ENCODE peak calls at places on chromosome 12, in eight cellular contexts. T, V, W, P, Y, E, K and I are unnamed samples. For H3K9me3, the result is how much of the 10 kb centered on the place peaks cover.

GRCh38 chr12:57175428-57176138 is 28.2 kb upstream of the LRP1-AS start:
- DNase-seq in E (peak), W (peak), V (peak), K (peak), P (peak), Y (no peak), T (peak), I (peak)

GRCh38 chr12:49893753-49894752 is 9.6 kb downstream of the FAIM2 start:
- DNase-seq in P (peak), K (peak), Y (no peak), E (peak), V (no peak), T (no peak), W (no peak), I (peak)

GRCh38 chr12:56358836-56359532 is 923 bp downstream of the STAT2 start:
- DNase-seq in E (peak), T (no peak), P (no peak), V (no peak), Y (no peak), K (no peak), W (no peak), I (no peak)

GRCh38 chr12:50302686-50303085 is 19.4 kb upstream of the LIMA1 start:
- DNase-seq in Y (no peak), E (no peak), V (no peak), T (no peak), K (no peak), P (no peak), W (no peak), I (no peak)

GRCh38 chr12:3726455-3726854 is 26.5 kb downstream of the CRACR2A start:
- DNase-seq in P (no peak), E (peak), W (no peak), V (no peak), T (no peak), K (no peak), Y (no peak), I (peak)

GRCh38 chr12:31896514-31897039 is 62.6 kb upstream of the RESF1 start:
- DNase-seq in K (no peak), E (peak), P (no peak), T (no peak), Y (peak), V (no peak), W (no peak), I (peak)

GRCh38 chr12:104707179-104707578 is 250.4 kb downstream of the CHST11 start:
- DNase-seq in K (no peak), Y (no peak), T (no peak), V (no peak), W (no peak), E (no peak), P (no peak), I (no peak)

GRCh38 chr12:119642986-119643385 is 24.9 kb upstream of the PRKAB1 start:
- DNase-seq in W (peak), P (no peak), E (peak), Y (no peak), K (no peak), V (no peak), T (no peak), I (no peak)

GRCh38 chr12:28882444-28882843 is 266.6 kb upstream of the FAR2 start:
- DNase-seq in E (peak), K (no peak), P (no peak), Y (no peak), W (no peak), T (no peak), V (no peak), I (no peak)

GRCh38 chr12:31518680-31519227 is 72.2 kb downstream of the DENND5B start:
- DNase-seq in Y (no peak), P (peak), K (peak), E (no peak), T (peak), V (peak), W (no peak), I (peak)

GRCh38 chr12:57237952-57238853 is 8.7 kb downstream of the SHMT2 start:
- DNase-seq in K (no peak), Y (no peak), W (peak), E (peak), V (no peak), P (no peak), T (peak), I (no peak)

GRCh38 chr12:91109148-91109564 is 2.1 kb downstream of the LUM start:
- DNase-seq in W (peak), T (no peak), K (no peak), Y (peak), E (peak), P (peak), V (peak), I (peak)

GRCh38 chr12:105227879-105228278 is 8.1 kb downstream of the APPL2 start:
- DNase-seq in W (no peak), Y (no peak), P (no peak), E (no peak), T (no peak), K (no peak), V (no peak), I (no peak)

GRCh38 chr12:108907861-108908302 is 28.0 kb downstream of the DAO start:
- DNase-seq in P (no peak), E (no peak), K (peak), Y (no peak), W (no peak), T (no peak), V (peak), I (no peak)

GRCh38 chr12:62191747-62192485 is 68.3 kb upstream of the USP15 start:
- DNase-seq in P (no peak), Y (no peak), W (peak), T (peak), K (no peak), V (no peak), E (no peak), I (peak)

GRCh38 chr12:22684526-22685118 is 59.7 kb downstream of the ETNK1 start:
- DNase-seq in V (peak), K (no peak), T (peak), Y (peak), P (peak), W (no peak), E (peak), I (peak)

GRCh38 chr12:27344246-27344645 is 11.6 kb downstream of the BMAL2 start:
- DNase-seq in E (no peak), P (no peak), T (no peak), Y (no peak), W (no peak), V (no peak), K (no peak), I (no peak)

GRCh38 chr12:111904438-111904837 is 62.4 kb downstream of the MAPKAPK5 start:
- DNase-seq in V (no peak), T (no peak), P (no peak), Y (no peak), E (peak), K (no peak), W (peak), I (no peak)

DNA sequence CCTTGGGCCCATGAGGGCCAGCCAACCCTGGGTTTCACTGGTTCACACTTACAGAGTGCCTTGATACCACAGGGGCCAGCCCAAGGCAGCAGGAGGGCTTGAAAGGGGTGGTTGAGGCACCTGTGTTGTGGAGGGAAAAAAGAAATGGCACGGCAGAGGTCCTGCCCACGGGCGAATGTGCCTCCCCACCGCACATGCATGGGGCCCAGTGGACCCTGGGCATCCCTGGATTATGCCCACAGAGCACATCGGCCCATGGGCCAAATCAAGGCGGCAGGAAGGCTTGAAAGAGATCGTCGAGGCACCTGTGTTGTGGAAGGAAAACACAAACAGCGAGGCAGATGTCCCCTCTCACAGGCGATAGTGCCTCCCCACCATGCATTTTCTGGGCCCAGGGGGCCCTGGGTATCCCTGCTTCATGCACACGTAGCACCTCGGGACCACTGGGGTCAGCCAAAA is 378.2 kb downstream of the ALG10 start:
- DNase-seq in T (peak), W (peak), V (no peak), P (no peak), K (no peak), Y (no peak), E (no peak), I (no peak)
- H3K9me3 ChIP-seq in T (under half), W (half or more), V (under half), P (under half), K (under half), Y (under half), E (under half), I (under half)

DNA sequence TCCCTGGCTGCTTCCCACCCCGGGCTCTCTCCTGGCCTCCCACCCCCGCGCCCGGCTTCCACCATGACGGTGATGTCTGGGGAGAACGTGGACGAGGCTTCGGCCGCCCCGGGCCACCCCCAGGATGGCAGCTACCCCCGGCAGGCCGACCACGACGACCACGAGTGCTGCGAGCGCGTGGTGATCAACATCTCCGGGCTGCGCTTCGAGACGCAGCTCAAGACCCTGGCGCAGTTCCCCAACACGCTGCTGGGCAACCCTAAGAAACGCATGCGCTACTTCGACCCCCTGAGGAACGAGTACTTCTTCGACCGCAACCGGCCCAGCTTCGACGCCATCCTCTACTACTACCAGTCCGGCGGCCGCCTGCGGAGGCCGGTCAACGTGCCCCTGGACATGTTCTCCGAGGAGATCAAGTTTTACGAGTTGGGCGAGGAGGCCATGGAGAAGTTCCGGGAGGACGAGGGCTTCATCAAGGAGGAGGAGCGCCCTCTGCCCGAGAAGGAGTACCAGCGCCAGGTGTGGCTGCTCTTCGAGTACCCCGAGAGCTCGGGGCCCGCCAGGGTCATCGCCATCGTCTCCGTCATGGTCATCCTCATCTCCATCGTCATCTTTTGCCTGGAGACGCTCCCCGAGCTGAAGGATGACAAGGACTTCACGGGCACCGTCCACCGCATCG is 1.8 kb downstream of the KCNA1 start:
- DNase-seq in W (peak), V (no peak), T (no peak), P (no peak), E (no peak), Y (no peak), K (no peak), I (no peak)
- H3K4me3 ChIP-seq in W (no peak), V (no peak), T (no peak), P (no peak), E (no peak), Y (peak), K (no peak), I (no peak)

GRCh38 chr12:65779091-65779642 is 45.1 kb upstream of the HMGA2 start:
- DNase-seq in Y (no peak), E (no peak), V (no peak), W (no peak), K (no peak), T (no peak), P (peak), I (peak)
- TF ChIP-seq MAX in Y (no peak), E (no peak), V (no peak), W (no peak), K (no peak), T (no peak), P (peak), I (no peak)

DNA sequence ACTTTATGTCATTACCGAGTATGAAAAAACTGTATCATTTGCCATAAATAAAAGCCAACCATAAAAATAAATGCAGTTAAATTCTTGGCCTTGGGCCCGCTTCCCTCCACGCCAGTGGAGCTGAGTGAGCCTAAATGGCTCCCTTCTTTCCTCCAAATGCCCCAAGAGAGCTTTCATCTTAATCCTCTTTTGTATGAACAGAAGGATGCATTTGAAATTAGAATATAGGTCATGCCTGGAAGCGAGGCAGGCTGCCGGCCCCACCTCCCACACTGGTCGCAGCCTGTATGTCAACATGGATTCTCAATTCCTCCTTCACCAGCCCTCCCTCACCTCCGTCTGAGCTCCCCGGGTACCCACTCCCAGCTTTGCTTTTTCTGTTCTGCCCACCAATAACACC is 245.7 kb downstream of the SLC15A4 start:
- DNase-seq in K (no peak), W (no peak), E (no peak), V (no peak), T (no peak), P (no peak), Y (no peak), I (no peak)
- H3K9me3 ChIP-seq in K (under half), W (under half), E (under half), V (under half), T (under half), P (under half), Y (under half), I (under half)

GRCh38 chr12:53096089-53096741 is 1.3 kb upstream of the IGFBP6 start:
- DNase-seq in E (no peak), P (no peak), K (no peak), W (peak), Y (no peak), V (no peak), T (no peak), I (no peak)
- H3K4me3 ChIP-seq in E (no peak), P (peak), K (no peak), W (peak), Y (no peak), V (no peak), T (no peak), I (no peak)

GRCh38 chr12:93195511-93195910 is 182.2 kb upstream of the NUDT4 start:
- DNase-seq in W (no peak), K (no peak), E (no peak), T (no peak), Y (no peak), P (no peak), V (no peak), I (no peak)

GRCh38 chr12:93200291-93200917 is 177.3 kb upstream of the NUDT4 start:
- DNase-seq in Y (peak), T (no peak), W (no peak), K (no peak), V (no peak), E (no peak), P (no peak), I (no peak)

GRCh38 chr12:93198086-93198485 is 179.6 kb upstream of the NUDT4 start:
- DNase-seq in E (no peak), K (peak), V (peak), T (no peak), Y (no peak), W (no peak), P (peak), I (peak)

GRCh38 chr12:93199831-93200236 is 177.9 kb upstream of the NUDT4 start:
- DNase-seq in P (no peak), W (no peak), K (no peak), T (no peak), V (no peak), Y (no peak), E (peak), I (no peak)

GRCh38 chr12:93197067-93197593 is 180.6 kb upstream of the NUDT4 start:
- DNase-seq in Y (no peak), P (no peak), E (no peak), T (no peak), K (no peak), V (no peak), W (no peak), I (no peak)
- TF ChIP-seq MAX in Y (no peak), P (no peak), E (no peak), T (no peak), K (no peak), V (no peak), W (no peak), I (no peak)

GRCh38 chr12:72028966-72029365 is 90.3 kb downstream of the TPH2 start:
- DNase-seq in E (no peak), V (no peak), K (no peak), W (no peak), Y (no peak), T (no peak), P (no peak), I (no peak)
- H3K9me3 ChIP-seq in E (under half), V (under half), K (under half), W (under half), Y (under half), T (under half), P (under half), I (under half)

GRCh38 chr12:12010277-12011031 is 60.3 kb upstream of the BCL2L14 start:
- DNase-seq in Y (peak), K (no peak), P (no peak), T (peak), E (no peak), W (no peak), V (no peak), I (no peak)
- H3K4me3 ChIP-seq in Y (peak), K (no peak), P (no peak), T (no peak), E (no peak), W (no peak), V (no peak), I (no peak)